ENCODE peak calls at places on chromosomes 16 and 17, in four cellular contexts. One of them, this sample, is unnamed.
A peak's percentile ranks its signal among the peaks of the same experiment; 100 is the strongest.

GRCh38 chr17:9402590-9403199 is 172.9 kb downstream of the STX8 start:
- DNase-seq in AG08395: peak; percentile 24
- DNase-seq in activated CD4-positive, alpha-beta memory T cell treated with anti-CD3 and anti-CD28 coated beads, Interleukin-2, amount 10 ng/mL, durations not matched to agents 7 days and 5 days: peak; percentile 48
- DNase-seq in AG09319: no peak
- DNase-seq in this sample: no peak

GRCh38 chr17:10105513-10106001 is 92.8 kb downstream of the GAS7 start:
- DNase-seq in AG09319: no peak
- DNase-seq in activated CD4-positive, alpha-beta memory T cell treated with anti-CD3 and anti-CD28 coated beads, Interleukin-2, amount 10 ng/mL, durations not matched to agents 7 days and 5 days: no peak
- DNase-seq in AG08395: peak; percentile 82
- DNase-seq in this sample: no peak

GRCh38 chr17:35433075-35433894 is 985 bp upstream of the SLFN12 start:
- DNase-seq in AG08395: peak; percentile 95
- DNase-seq in AG09319: peak; percentile 96
- DNase-seq in activated CD4-positive, alpha-beta memory T cell treated with anti-CD3 and anti-CD28 coated beads, Interleukin-2, amount 10 ng/mL, durations not matched to agents 7 days and 5 days: peak; percentile 72
- DNase-seq in this sample: peak; percentile 84

GRCh38 chr16:26196310-26196709 is 504.6 kb downstream of the HS3ST4 start:
- DNase-seq in AG09319: no peak
- DNase-seq in AG08395: no peak
- DNase-seq in activated CD4-positive, alpha-beta memory T cell treated with anti-CD3 and anti-CD28 coated beads, Interleukin-2, amount 10 ng/mL, durations not matched to agents 7 days and 5 days: no peak
- DNase-seq in this sample: no peak

GRCh38 chr17:1565860-1566259 is 3.3 kb upstream of the PITPNA start:
- DNase-seq in AG09319: no peak
- DNase-seq in activated CD4-positive, alpha-beta memory T cell treated with anti-CD3 and anti-CD28 coated beads, Interleukin-2, amount 10 ng/mL, durations not matched to agents 7 days and 5 days: no peak
- DNase-seq in AG08395: no peak
- DNase-seq in this sample: no peak

GRCh38 chr17:1421470-1421869 is 21.4 kb upstream of the YWHAE start:
- DNase-seq in AG08395: no peak
- DNase-seq in AG09319: no peak
- DNase-seq in activated CD4-positive, alpha-beta memory T cell treated with anti-CD3 and anti-CD28 coated beads, Interleukin-2, amount 10 ng/mL, durations not matched to agents 7 days and 5 days: no peak
- DNase-seq in this sample: no peak

GRCh38 chr16:82082543-82083244 is 47.6 kb downstream of the HSD17B2 start:
- DNase-seq in AG08395: peak; percentile 60
- DNase-seq in AG09319: no peak
- DNase-seq in activated CD4-positive, alpha-beta memory T cell treated with anti-CD3 and anti-CD28 coated beads, Interleukin-2, amount 10 ng/mL, durations not matched to agents 7 days and 5 days: no peak
- DNase-seq in this sample: no peak

GRCh38 chr17:39235555-39236221 is 9.9 kb upstream of the STAC2 start:
- DNase-seq in AG08395: peak; percentile 62
- DNase-seq in activated CD4-positive, alpha-beta memory T cell treated with anti-CD3 and anti-CD28 coated beads, Interleukin-2, amount 10 ng/mL, durations not matched to agents 7 days and 5 days: peak; percentile 72
- DNase-seq in AG09319: no peak
- DNase-seq in this sample: peak; percentile 41

GRCh38 chr17:11264183-11264871 is 23.3 kb downstream of the SHISA6 start:
- DNase-seq in AG09319: no peak
- DNase-seq in activated CD4-positive, alpha-beta memory T cell treated with anti-CD3 and anti-CD28 coated beads, Interleukin-2, amount 10 ng/mL, durations not matched to agents 7 days and 5 days: no peak
- DNase-seq in AG08395: no peak
- DNase-seq in this sample: no peak

GRCh38 chr17:41895617-41896016 is 23.1 kb downstream of the ACLY start:
- DNase-seq in AG09319: no peak
- DNase-seq in activated CD4-positive, alpha-beta memory T cell treated with anti-CD3 and anti-CD28 coated beads, Interleukin-2, amount 10 ng/mL, durations not matched to agents 7 days and 5 days: no peak
- DNase-seq in AG08395: peak; percentile 22
- DNase-seq in this sample: no peak

GRCh38 chr17:16584273-16584995 is 15.4 kb upstream of the ZNF287 start:
- DNase-seq in AG09319: peak; percentile 77
- DNase-seq in AG08395: peak; percentile 98
- DNase-seq in activated CD4-positive, alpha-beta memory T cell treated with anti-CD3 and anti-CD28 coated beads, Interleukin-2, amount 10 ng/mL, durations not matched to agents 7 days and 5 days: peak; percentile 88
- DNase-seq in this sample: peak; percentile 90

GRCh38 chr16:24156777-24157176 is 99.4 kb upstream of the CACNG3 start:
- DNase-seq in AG08395: no peak
- DNase-seq in AG09319: no peak
- DNase-seq in activated CD4-positive, alpha-beta memory T cell treated with anti-CD3 and anti-CD28 coated beads, Interleukin-2, amount 10 ng/mL, durations not matched to agents 7 days and 5 days: no peak
- DNase-seq in this sample: no peak

GRCh38 chr16:4653981-4654380 is 29.4 kb downstream of the MGRN1 start:
- DNase-seq in AG08395: no peak
- DNase-seq in activated CD4-positive, alpha-beta memory T cell treated with anti-CD3 and anti-CD28 coated beads, Interleukin-2, amount 10 ng/mL, durations not matched to agents 7 days and 5 days: no peak
- DNase-seq in AG09319: no peak
- DNase-seq in this sample: no peak

GRCh38 chr16:88871349-88871702 is 4.9 kb upstream of the PABPN1L start:
- DNase-seq in activated CD4-positive, alpha-beta memory T cell treated with anti-CD3 and anti-CD28 coated beads, Interleukin-2, amount 10 ng/mL, durations not matched to agents 7 days and 5 days: no peak
- DNase-seq in AG09319: no peak
- DNase-seq in AG08395: no peak
- DNase-seq in this sample: no peak

GRCh38 chr17:30246460-30246859 is 11.0 kb upstream of the SLC6A4 start:
- DNase-seq in AG09319: no peak
- DNase-seq in AG08395: no peak
- DNase-seq in activated CD4-positive, alpha-beta memory T cell treated with anti-CD3 and anti-CD28 coated beads, Interleukin-2, amount 10 ng/mL, durations not matched to agents 7 days and 5 days: no peak
- DNase-seq in this sample: no peak

GRCh38 chr16:8798174-8798527 is 512 bp downstream of the PMM2 start:
- DNase-seq in activated CD4-positive, alpha-beta memory T cell treated with anti-CD3 and anti-CD28 coated beads, Interleukin-2, amount 10 ng/mL, durations not matched to agents 7 days and 5 days: peak; percentile 33
- DNase-seq in AG08395: peak; percentile 36
- DNase-seq in AG09319: no peak
- DNase-seq in this sample: no peak

GRCh38 chr16:17144431-17144830 is 326.3 kb downstream of the XYLT1 start:
- DNase-seq in activated CD4-positive, alpha-beta memory T cell treated with anti-CD3 and anti-CD28 coated beads, Interleukin-2, amount 10 ng/mL, durations not matched to agents 7 days and 5 days: no peak
- DNase-seq in AG08395: no peak
- DNase-seq in AG09319: no peak
- DNase-seq in this sample: no peak

GRCh38 chr17:18039535-18040286 is 503 bp downstream of the GID4 start:
- DNase-seq in activated CD4-positive, alpha-beta memory T cell treated with anti-CD3 and anti-CD28 coated beads, Interleukin-2, amount 10 ng/mL, durations not matched to agents 7 days and 5 days: no peak
- DNase-seq in AG09319: no peak
- DNase-seq in AG08395: peak; percentile 21
- DNase-seq in this sample: no peak

GRCh38 chr16:82072313-82072712 is 37.3 kb downstream of the HSD17B2 start:
- DNase-seq in activated CD4-positive, alpha-beta memory T cell treated with anti-CD3 and anti-CD28 coated beads, Interleukin-2, amount 10 ng/mL, durations not matched to agents 7 days and 5 days: no peak
- DNase-seq in AG08395: no peak
- DNase-seq in AG09319: no peak
- DNase-seq in this sample: no peak

GRCh38 chr17:72702136-72702735 is 390.3 kb downstream of the SLC39A11 start:
- DNase-seq in AG09319: no peak
- DNase-seq in AG08395: peak; percentile 71
- DNase-seq in activated CD4-positive, alpha-beta memory T cell treated with anti-CD3 and anti-CD28 coated beads, Interleukin-2, amount 10 ng/mL, durations not matched to agents 7 days and 5 days: no peak
- DNase-seq in this sample: no peak

GRCh38 chr16:66058181-66058580 is 308.3 kb upstream of the CDH5 start:
- DNase-seq in activated CD4-positive, alpha-beta memory T cell treated with anti-CD3 and anti-CD28 coated beads, Interleukin-2, amount 10 ng/mL, durations not matched to agents 7 days and 5 days: no peak
- DNase-seq in AG08395: peak; percentile 88
- DNase-seq in AG09319: peak; percentile 77
- DNase-seq in this sample: no peak

GRCh38 chr17:19301274-19301946 is 61.1 kb downstream of the B9D1 start:
- DNase-seq in activated CD4-positive, alpha-beta memory T cell treated with anti-CD3 and anti-CD28 coated beads, Interleukin-2, amount 10 ng/mL, durations not matched to agents 7 days and 5 days: no peak
- DNase-seq in AG09319: no peak
- DNase-seq in AG08395: no peak
- DNase-seq in this sample: no peak

GRCh38 chr16:74936902-74937560 is 47.9 kb downstream of the WDR59 start:
- DNase-seq in AG09319: peak; percentile 12
- DNase-seq in activated CD4-positive, alpha-beta memory T cell treated with anti-CD3 and anti-CD28 coated beads, Interleukin-2, amount 10 ng/mL, durations not matched to agents 7 days and 5 days: peak; percentile 27
- DNase-seq in AG08395: peak; percentile 75
- DNase-seq in this sample: no peak

GRCh38 chr16:49600541-49600940 is 226.9 kb downstream of the C16orf78 start:
- DNase-seq in activated CD4-positive, alpha-beta memory T cell treated with anti-CD3 and anti-CD28 coated beads, Interleukin-2, amount 10 ng/mL, durations not matched to agents 7 days and 5 days: no peak
- DNase-seq in AG09319: no peak
- DNase-seq in AG08395: no peak
- DNase-seq in this sample: no peak

GRCh38 chr16:27379919-27380318 is 22.1 kb upstream of the IL21R start:
- DNase-seq in AG08395: no peak
- DNase-seq in AG09319: no peak
- DNase-seq in activated CD4-positive, alpha-beta memory T cell treated with anti-CD3 and anti-CD28 coated beads, Interleukin-2, amount 10 ng/mL, durations not matched to agents 7 days and 5 days: peak; percentile 11
- DNase-seq in this sample: no peak

GRCh38 chr16:75340715-75341500 is 89.5 kb upstream of the BCAR1 start:
- DNase-seq in AG09319: no peak
- DNase-seq in activated CD4-positive, alpha-beta memory T cell treated with anti-CD3 and anti-CD28 coated beads, Interleukin-2, amount 10 ng/mL, durations not matched to agents 7 days and 5 days: no peak
- DNase-seq in AG08395: peak; percentile 46
- DNase-seq in this sample: no peak

GRCh38 chr17:69763503-69763902 is 311.5 kb upstream of the KCNJ16 start:
- DNase-seq in activated CD4-positive, alpha-beta memory T cell treated with anti-CD3 and anti-CD28 coated beads, Interleukin-2, amount 10 ng/mL, durations not matched to agents 7 days and 5 days: no peak
- DNase-seq in AG09319: no peak
- DNase-seq in AG08395: no peak
- DNase-seq in this sample: no peak

GRCh38 chr17:34276826-34277225 is 6.8 kb downstream of the CCL7 start:
- DNase-seq in AG08395: no peak
- DNase-seq in activated CD4-positive, alpha-beta memory T cell treated with anti-CD3 and anti-CD28 coated beads, Interleukin-2, amount 10 ng/mL, durations not matched to agents 7 days and 5 days: no peak
- DNase-seq in AG09319: no peak
- DNase-seq in this sample: no peak

GRCh38 chr16:66344533-66345145 is 21.9 kb upstream of the CDH5 start:
- DNase-seq in activated CD4-positive, alpha-beta memory T cell treated with anti-CD3 and anti-CD28 coated beads, Interleukin-2, amount 10 ng/mL, durations not matched to agents 7 days and 5 days: no peak
- DNase-seq in AG08395: peak; percentile 64
- DNase-seq in AG09319: peak; percentile 12
- DNase-seq in this sample: no peak

GRCh38 chr17:38746004-38746892 is 1.9 kb downstream of the PCGF2 start:
- DNase-seq in AG08395: no peak
- DNase-seq in activated CD4-positive, alpha-beta memory T cell treated with anti-CD3 and anti-CD28 coated beads, Interleukin-2, amount 10 ng/mL, durations not matched to agents 7 days and 5 days: no peak
- DNase-seq in AG09319: no peak
- DNase-seq in this sample: no peak

GRCh38 chr16:27828671-27829070 is 234.8 kb downstream of the GSG1L start:
- DNase-seq in AG09319: no peak
- DNase-seq in AG08395: no peak
- DNase-seq in activated CD4-positive, alpha-beta memory T cell treated with anti-CD3 and anti-CD28 coated beads, Interleukin-2, amount 10 ng/mL, durations not matched to agents 7 days and 5 days: no peak
- DNase-seq in this sample: no peak

GRCh38 chr16:70544548-70544947 is 20.9 kb downstream of the SF3B3 start:
- DNase-seq in AG09319: no peak
- DNase-seq in activated CD4-positive, alpha-beta memory T cell treated with anti-CD3 and anti-CD28 coated beads, Interleukin-2, amount 10 ng/mL, durations not matched to agents 7 days and 5 days: no peak
- DNase-seq in AG08395: no peak
- DNase-seq in this sample: no peak

GRCh38 chr16:70250748-70251650 is 741 bp downstream of the EXOSC6 start:
- DNase-seq in AG09319: no peak
- DNase-seq in activated CD4-positive, alpha-beta memory T cell treated with anti-CD3 and anti-CD28 coated beads, Interleukin-2, amount 10 ng/mL, durations not matched to agents 7 days and 5 days: peak; percentile 37
- DNase-seq in AG08395: peak; percentile 56
- DNase-seq in this sample: no peak

GRCh38 chr16:78115659-78116058 is 16.2 kb downstream of the WWOX start:
- DNase-seq in activated CD4-positive, alpha-beta memory T cell treated with anti-CD3 and anti-CD28 coated beads, Interleukin-2, amount 10 ng/mL, durations not matched to agents 7 days and 5 days: no peak
- DNase-seq in AG08395: no peak
- DNase-seq in AG09319: no peak
- DNase-seq in this sample: no peak

GRCh38 chr16:83443972-83444371 is 363.8 kb upstream of the HSBP1 start:
- DNase-seq in AG08395: no peak
- DNase-seq in AG09319: no peak
- DNase-seq in activated CD4-positive, alpha-beta memory T cell treated with anti-CD3 and anti-CD28 coated beads, Interleukin-2, amount 10 ng/mL, durations not matched to agents 7 days and 5 days: no peak
- DNase-seq in this sample: no peak

GRCh38 chr16:11310997-11311561 is 29.9 kb upstream of the PRM1 start:
- DNase-seq in AG08395: no peak
- DNase-seq in AG09319: no peak
- DNase-seq in activated CD4-positive, alpha-beta memory T cell treated with anti-CD3 and anti-CD28 coated beads, Interleukin-2, amount 10 ng/mL, durations not matched to agents 7 days and 5 days: peak; percentile 75
- DNase-seq in this sample: no peak